ENCODE peak calls at places on chromosomes 5 and 9, in ten cellular contexts. D, Q, V, Y, U, M, X, Z, L and N are unnamed samples.

GRCh38 chr5:1158647-1159340 is 42.6 kb upstream of the SLC6A19 start:
- DNase-seq in D (no peak), Q (no peak), V (no peak), Y (no peak), U (no peak), M (no peak), X (no peak), Z (no peak), L (no peak), N (no peak)

GRCh38 chr5:68455216-68455615 is 239.7 kb downstream of the PIK3R1 start:
- DNase-seq in D (no peak), Q (peak), V (no peak), Y (no peak), U (no peak), M (no peak), X (no peak), Z (no peak), L (no peak), N (no peak)

GRCh38 chr9:108186996-108187395 is 668.8 kb downstream of the ACTL7B start:
- DNase-seq in D (no peak), Q (peak), V (no peak), Y (no peak), U (no peak), M (peak), X (peak), Z (peak), L (no peak), N (no peak)

GRCh38 chr9:14320272-14321245 is 6.6 kb upstream of the NFIB start:
- DNase-seq in D (no peak), Q (peak), V (no peak), Y (no peak), U (no peak), M (peak), X (peak), Z (peak), L (peak), N (peak)

GRCh38 chr9:99025616-99026270 is 79.2 kb upstream of the TGFBR1 start:
- DNase-seq in D (no peak), Q (no peak), V (no peak), Y (no peak), U (no peak), M (no peak), X (no peak), Z (no peak), L (no peak), N (no peak)

GRCh38 chr5:98923961-98924360 is 4.8 kb downstream of the CHD1 start:
- DNase-seq in D (no peak), Q (no peak), V (no peak), Y (no peak), U (no peak), M (no peak), X (no peak), Z (no peak), L (no peak), N (no peak)

GRCh38 chr9:136532799-136533774 is 12.8 kb downstream of the NOTCH1 start:
- DNase-seq in D (peak), Q (no peak), V (peak), Y (no peak), U (no peak), M (no peak), X (peak), Z (no peak), L (no peak), N (no peak)

GRCh38 chr9:10855847-10856246 is 243.0 kb upstream of the PTPRD start:
- DNase-seq in D (no peak), Q (no peak), V (no peak), Y (no peak), U (peak), M (no peak), X (no peak), Z (peak), L (no peak), N (no peak)

GRCh38 chr9:100379862-100380261 is 27.1 kb upstream of the TEX10 start:
- DNase-seq in D (no peak), Q (peak), V (no peak), Y (no peak), U (no peak), M (peak), X (no peak), Z (peak), L (no peak), N (peak)

GRCh38 chr9:135618866-135619598 is 20.3 kb downstream of the GLT6D1 start:
- DNase-seq in D (no peak), Q (no peak), V (no peak), Y (no peak), U (no peak), M (no peak), X (no peak), Z (no peak), L (no peak), N (no peak)

GRCh38 chr9:131657031-131657377 is 82.9 kb downstream of the RAPGEF1 start:
- DNase-seq in D (no peak), Q (no peak), V (no peak), Y (no peak), U (no peak), M (no peak), X (peak), Z (no peak), L (no peak), N (no peak)

GRCh38 chr5:170525450-170526211 is 21.8 kb downstream of the KCNIP1 start:
- DNase-seq in D (no peak), Q (no peak), V (no peak), Y (no peak), U (no peak), M (no peak), X (no peak), Z (no peak), L (no peak), N (no peak)

GRCh38 chr5:139383275-139383992 is at the start of gene SLC23A1:
- DNase-seq in D (no peak), Q (peak), V (no peak), Y (no peak), U (no peak), M (no peak), X (peak), Z (no peak), L (no peak), N (no peak)

GRCh38 chr5:135578685-135579341 is at the start of gene CXCL14:
- DNase-seq in D (no peak), Q (peak), V (peak), Y (no peak), U (peak), M (peak), X (peak), Z (peak), L (peak), N (peak)